ENCODE peak calls at places on chromosomes 5 and 9, in nine cellular contexts. G is endothelial cell, Z is fibroblast of mammary gland, Q is AG04450, J is neural progenitor cell, N is stomach, X is colonic mucosa, R is endothelial cell of umbilical vein, T is AG04449. V is an unnamed sample.

GRCh38 chr5:84181093-84181492 is 203.6 kb downstream of the EDIL3 start:
- DNase-seq in G (no peak), Z (no peak), Q (no peak), J (no peak), N (no peak), X (no peak), R (no peak), T (no peak), V (no peak)

GRCh38 chr5:114362197-114362976 is 517 bp downstream of the KCNN2 start:
- DNase-seq in G (peak; percentile 55), Z (peak; percentile 2), Q (no peak), J (peak; percentile 88), N (no peak), X (no peak), R (no peak), T (no peak), V (no peak)

GRCh38 chr9:122116448-122117173 is 23.5 kb upstream of the TTLL11 start:
- DNase-seq in G (no peak), Z (no peak), Q (no peak), J (no peak), N (no peak), X (no peak), R (no peak), T (no peak), V (no peak)

GRCh38 chr9:18397076-18397475 is 76.9 kb upstream of the ADAMTSL1 start:
- DNase-seq in G (no peak), Z (no peak), Q (no peak), J (no peak), N (no peak), X (no peak), R (peak; percentile 68), T (no peak), V (no peak)

GRCh38 chr9:135726138-135726853 is 24.3 kb downstream of the KCNT1 start:
- DNase-seq in G (no peak), Z (no peak), Q (no peak), J (no peak), N (no peak), X (no peak), R (no peak), T (no peak), V (no peak)

GRCh38 chr5:150034677-150035076 is 34.1 kb downstream of the HMGXB3 start:
- DNase-seq in G (no peak), Z (peak; percentile 99), Q (peak; percentile 80), J (no peak), N (no peak), X (no peak), R (no peak), T (peak; percentile 53), V (no peak)

GRCh38 chr9:136244116-136244775 is 1.4 kb downstream of the QSOX2 start:
- DNase-seq in G (no peak), Z (no peak), Q (no peak), J (no peak), N (no peak), X (no peak), R (no peak), T (no peak), V (no peak)

GRCh38 chr5:6572086-6572824 is 60.6 kb downstream of the NSUN2 start:
- DNase-seq in G (no peak), Z (no peak), Q (no peak), J (no peak), N (no peak), X (no peak), R (no peak), T (no peak), V (no peak)

GRCh38 chr5:54186108-54186507 is 124.3 kb downstream of the ARL15 start:
- DNase-seq in G (no peak), Z (no peak), Q (no peak), J (no peak), N (no peak), X (no peak), R (no peak), T (no peak), V (no peak)

GRCh38 chr5:142874537-142874936 is 104.4 kb downstream of the ARHGAP26 start:
- DNase-seq in G (peak; percentile 67), Z (peak; percentile 77), Q (no peak), J (no peak), N (peak; percentile 97), X (peak; percentile 96), R (peak; percentile 96), T (no peak), V (no peak)

GRCh38 chr5:44774279-44774880 is 34.4 kb upstream of the MRPS30 start:
- DNase-seq in G (no peak), Z (peak; percentile 81), Q (peak; percentile 6), J (peak; percentile 59), N (no peak), X (no peak), R (peak; percentile 48), T (peak; percentile 0), V (peak; percentile 0)

GRCh38 chr9:135971892-135972291 is 10.7 kb upstream of the UBAC1 start:
- DNase-seq in G (peak; percentile 67), Z (no peak), Q (no peak), J (peak; percentile 93), N (peak; percentile 81), X (peak; percentile 90), R (no peak), T (no peak), V (peak; percentile 61)

GRCh38 chr9:100066539-100066938 is 32.3 kb downstream of the ERP44 start:
- DNase-seq in G (no peak), Z (peak; percentile 63), Q (no peak), J (no peak), N (no peak), X (no peak), R (no peak), T (no peak), V (no peak)

GRCh38 chr5:62506659-62507460 is 71.8 kb upstream of the LRRC70 start:
- DNase-seq in G (no peak), Z (peak; percentile 35), Q (no peak), J (no peak), N (no peak), X (no peak), R (no peak), T (no peak), V (no peak)

GRCh38 chr9:89878003-89878411 is 273.2 kb downstream of the GADD45G start:
- DNase-seq in G (no peak), Z (no peak), Q (no peak), J (no peak), N (peak; percentile 23), X (no peak), R (no peak), T (no peak), V (no peak)

GRCh38 chr5:38497946-38498345 is 58.5 kb downstream of the LIFR start:
- DNase-seq in G (no peak), Z (peak; percentile 45), Q (no peak), J (no peak), N (no peak), X (no peak), R (peak; percentile 14), T (no peak), V (no peak)

GRCh38 chr5:9483779-9484178 is 62.1 kb downstream of the SEMA5A start:
- DNase-seq in G (no peak), Z (no peak), Q (no peak), J (no peak), N (no peak), X (no peak), R (no peak), T (no peak), V (no peak)

GRCh38 chr5:143229896-143230675 is 173.4 kb downstream of the NR3C1 start:
- DNase-seq in G (no peak), Z (peak; percentile 84), Q (no peak), J (peak; percentile 9), N (no peak), X (no peak), R (no peak), T (no peak), V (no peak)

GRCh38 chr5:93602261-93603149 is 19.5 kb downstream of the NR2F1 start:
- DNase-seq in G (no peak), Z (no peak), Q (no peak), J (peak; percentile 80), N (no peak), X (no peak), R (no peak), T (no peak), V (no peak)

DNA sequence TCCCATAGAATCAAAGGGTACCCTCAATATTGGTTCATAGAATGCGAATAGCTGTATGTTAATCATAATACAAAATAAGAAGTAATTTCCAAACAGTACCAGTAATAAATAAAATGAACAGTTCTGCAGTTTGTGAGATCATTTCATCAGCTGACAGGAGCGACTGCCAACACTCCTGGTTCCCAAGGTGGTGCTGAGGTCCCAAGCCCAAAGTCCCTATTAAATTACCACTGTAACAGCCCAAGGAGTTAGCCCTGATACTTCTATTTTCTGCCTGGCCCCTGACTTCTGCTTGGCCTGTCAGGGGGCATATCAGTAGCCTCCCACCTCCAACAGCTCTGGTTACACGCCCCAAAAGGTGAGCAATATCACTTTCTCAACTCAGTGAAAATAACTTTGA is 47.1 kb downstream of the ANKH start:
- DNase-seq in G (no peak), Z (no peak), Q (no peak), J (no peak), N (no peak), X (no peak), R (no peak), T (no peak), V (no peak)
- TF ChIP-seq CTCF in G (no peak), Z (no peak), Q (no peak), J (no peak), N (no peak), X (no peak), R (no peak), T (no peak), V (no peak)

DNA sequence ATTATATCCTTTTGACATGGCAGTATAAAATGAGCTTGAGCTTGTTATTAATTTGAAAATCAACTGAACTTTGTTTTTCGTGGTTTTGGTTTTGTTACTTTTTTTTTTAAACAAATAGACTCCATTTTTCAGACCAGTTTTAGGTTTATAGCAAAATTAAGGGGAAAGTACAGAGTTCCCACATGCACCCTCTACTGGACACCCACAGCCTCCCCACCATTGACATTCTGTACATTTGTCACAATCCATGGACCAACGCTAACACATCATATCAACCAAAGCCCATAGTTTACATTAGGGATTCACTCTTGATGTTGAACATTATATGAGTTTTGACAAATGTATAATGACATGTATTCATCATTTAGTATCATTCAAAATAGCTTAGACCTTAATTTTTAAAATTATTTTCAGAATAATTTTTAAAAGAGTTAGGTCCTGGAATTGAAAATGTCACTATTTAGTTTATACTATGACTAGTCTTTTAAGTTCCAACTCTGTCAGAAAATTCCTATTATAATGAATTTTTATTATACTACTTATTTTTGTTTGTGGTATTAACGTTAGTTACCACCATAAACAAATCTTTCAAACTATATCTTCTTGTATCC is 35.3 kb upstream of the JMY start:
- DNase-seq in G (peak; percentile 7), Z (peak; percentile 15), Q (no peak), J (peak; percentile 13), N (no peak), X (no peak), R (no peak), T (no peak), V (no peak)
- TF ChIP-seq CTCF in G (peak; percentile 9), Z (peak; percentile 53), Q (peak; percentile 64), J (peak; percentile 54), N (peak; percentile 54), X (peak; percentile 21), R (peak; percentile 19), T (peak; percentile 52), V (peak; percentile 65)

GRCh38 chr9:133355881-133356357 is 368 bp downstream of the SURF1 start:
- DNase-seq in G (peak; percentile 27), Z (no peak), Q (no peak), J (no peak), N (no peak), X (no peak), R (peak; percentile 46), T (no peak), V (no peak)
- TF ChIP-seq CTCF in G (no peak), Z (no peak), Q (no peak), J (no peak), N (no peak), X (no peak), R (no peak), T (peak; percentile 6), V (no peak)

GRCh38 chr9:108088916-108089315 is 599.3 kb upstream of the KLF4 start:
- DNase-seq in G (no peak), Z (no peak), Q (no peak), J (no peak), N (no peak), X (no peak), R (no peak), T (no peak), V (no peak)
- TF ChIP-seq CTCF in G (no peak), Z (no peak), Q (no peak), J (no peak), N (no peak), X (no peak), R (no peak), T (no peak), V (no peak)